ENCODE peak calls at places on chromosomes 13 and 19, in four cellular contexts. K is PC-3, X is AG04450, V is DND-41. H is an unnamed sample.

GRCh38 chr19:29690842-29691241 is 24.2 kb downstream of the C19orf12 start:
- DNase-seq in X (no peak), K (peak; percentile 69), V (peak; percentile 60), H (no peak)

GRCh38 chr19:20611866-20612265 is 46.3 kb upstream of the ZNF737 start:
- DNase-seq in X (no peak), K (no peak), V (peak; percentile 8), H (no peak)

GRCh38 chr13:59483441-59484116 is 680.1 kb downstream of the DIAPH3 start:
- DNase-seq in V (no peak), X (no peak), K (no peak), H (no peak)

GRCh38 chr13:51978836-51979556 is 32.3 kb downstream of the ATP7B start:
- DNase-seq in K (no peak), V (no peak), X (no peak), H (no peak)

GRCh38 chr13:76725211-76725610 is 161.0 kb downstream of the KCTD12 start:
- DNase-seq in X (no peak), K (no peak), V (no peak), H (peak; percentile 38)

GRCh38 chr13:97005631-97006262 is 11.5 kb upstream of the OXGR1 start:
- DNase-seq in K (peak; percentile 9), X (peak; percentile 4), V (no peak), H (no peak)

GRCh38 chr13:39263033-39263432 is 224.8 kb downstream of the NHLRC3 start:
- DNase-seq in K (peak; percentile 65), X (no peak), V (peak; percentile 16), H (no peak)

GRCh38 chr13:103272770-103273169 is 206.6 kb upstream of the SLC10A2 start:
- DNase-seq in V (no peak), K (peak; percentile 67), X (no peak), H (no peak)

GRCh38 chr13:47546265-47546962 is 454.7 kb downstream of the SUCLA2 start:
- DNase-seq in K (no peak), X (no peak), V (no peak), H (no peak)

GRCh38 chr19:32174386-32175113 is 170.9 kb upstream of the ZNF507 start:
- DNase-seq in K (no peak), X (no peak), V (no peak), H (no peak)

GRCh38 chr19:2722541-2723344 is 1.6 kb upstream of the DIRAS1 start:
- DNase-seq in V (no peak), X (no peak), K (peak; percentile 54), H (peak; percentile 33)

GRCh38 chr13:44312898-44313551 is 60.6 kb upstream of the SERP2 start:
- DNase-seq in V (no peak), X (peak; percentile 70), K (peak; percentile 91), H (peak; percentile 65)

GRCh38 chr19:46746281-46746965 is at the start of gene STRN4:
- DNase-seq in V (peak; percentile 70), K (peak; percentile 62), X (no peak), H (no peak)

DNA sequence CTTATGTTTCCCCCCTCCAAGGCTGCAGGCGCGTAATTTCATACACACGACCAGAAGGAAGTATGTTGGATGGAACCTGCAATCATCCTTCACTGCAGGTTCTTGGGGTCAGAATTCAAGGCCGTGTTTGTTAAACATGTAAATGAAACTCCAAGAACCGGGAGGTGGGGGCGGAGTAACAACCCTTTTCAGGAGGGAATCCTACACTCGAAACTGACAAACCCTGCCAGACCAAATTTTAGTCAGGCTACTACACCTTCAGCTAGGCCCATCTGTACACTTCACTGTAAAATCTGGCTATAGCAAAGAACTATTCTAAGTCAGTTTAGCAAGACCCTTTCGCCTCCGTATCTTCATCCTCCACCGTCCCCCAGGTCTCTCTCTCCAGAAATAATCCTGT is 1.2 kb downstream of the ZNF607 start:
- DNase-seq in V (no peak), X (no peak), K (no peak), H (no peak)
- TF ChIP-seq CTCF in V (no peak), X (no peak), K (no peak), H (no peak)

GRCh38 chr13:113761136-113761535 is 2.1 kb downstream of the TMEM255B start:
- DNase-seq in K (no peak), X (no peak), V (no peak), H (no peak)
- H3K27me3 ChIP-seq in K (no peaks in the 10 kb centered on the region), X (peaks cover 24% of the 10 kb centered on the region), V (peaks cover 37% of the 10 kb centered on the region), H (peaks cover 3% of the 10 kb centered on the region)

GRCh38 chr19:49861127-49861526 is 6.2 kb downstream of the PNKP start:
- DNase-seq in K (no peak), X (no peak), V (no peak), H (no peak)

GRCh38 chr19:49861541-49862410 is 5.6 kb downstream of the PNKP start:
- DNase-seq in X (no peak), V (no peak), K (no peak), H (no peak)

GRCh38 chr19:49863935-49864320 is 3.4 kb downstream of the PNKP start:
- DNase-seq in K (no peak), V (no peak), X (no peak), H (no peak)

GRCh38 chr19:49863254-49863934 is 4.0 kb downstream of the PNKP start:
- DNase-seq in X (no peak), V (no peak), K (no peak), H (no peak)

DNA sequence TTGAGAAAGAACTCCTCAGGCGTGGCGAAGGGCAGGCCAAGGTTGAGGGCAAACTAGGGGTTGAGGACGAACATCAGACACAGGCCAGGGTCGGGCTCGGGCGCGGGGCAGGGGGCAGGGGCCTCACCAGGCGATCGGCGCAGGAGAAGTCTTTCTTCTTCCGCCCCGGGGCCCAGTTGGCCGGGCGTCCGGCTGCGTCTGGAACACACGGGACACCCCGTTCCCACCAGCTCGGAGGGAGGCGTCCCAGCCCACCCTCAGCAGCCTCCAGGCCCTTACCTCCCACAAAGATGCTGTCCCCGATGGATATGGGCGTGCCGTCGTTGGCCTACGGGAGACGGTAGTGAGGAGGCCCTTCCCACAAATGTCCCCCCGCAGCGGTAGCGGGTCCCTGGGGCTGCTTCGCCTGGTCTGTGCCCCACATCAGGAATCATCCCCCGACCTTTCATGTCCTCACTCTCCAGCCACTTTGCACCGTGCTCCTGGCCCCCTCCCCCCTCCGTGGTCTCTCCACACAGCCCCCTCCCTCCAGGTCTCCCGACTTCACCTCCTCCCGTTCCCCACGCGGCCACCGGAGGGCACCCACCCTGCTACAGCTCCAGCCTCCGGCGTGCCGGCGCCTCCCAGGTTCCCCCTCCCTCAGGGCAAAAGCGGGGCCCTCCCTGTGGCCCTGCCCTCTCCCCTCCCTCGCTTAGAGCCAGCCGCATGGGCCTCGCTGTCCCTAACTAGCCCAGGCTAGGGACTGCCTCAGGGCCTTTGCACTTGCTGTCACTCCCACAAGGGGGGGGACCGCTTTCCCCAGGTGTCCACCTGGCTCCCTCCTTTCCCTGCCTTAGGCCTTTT is 4.7 kb downstream of the PNKP start:
- DNase-seq in V (peak; percentile 64), X (no peak), K (no peak), H (no peak)
- TF ChIP-seq CTCF in V (peak; percentile 59), X (peak; percentile 36), K (peak; percentile 66), H (peak; percentile 39)

DNA sequence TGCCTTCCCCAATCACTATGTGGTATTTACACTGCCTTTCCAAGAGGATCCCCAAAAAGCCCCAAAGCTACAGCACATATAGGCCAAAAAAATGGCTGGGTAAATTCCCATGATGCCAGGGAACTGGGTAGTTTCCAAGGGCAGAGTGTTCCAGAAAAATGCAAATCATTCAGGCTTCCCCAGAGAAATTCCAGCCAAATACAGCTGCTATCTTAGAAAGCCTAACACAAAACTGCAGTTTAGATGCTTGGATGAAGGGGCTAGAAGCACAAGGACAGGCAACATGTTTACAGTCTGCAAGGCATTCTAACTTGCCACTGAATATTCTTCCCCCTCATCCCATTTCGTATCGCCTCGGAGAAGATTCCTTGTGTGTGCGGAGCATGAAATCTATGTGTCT is 6.2 kb downstream of the FOXO1 start:
- DNase-seq in K (no peak), V (no peak), X (no peak), H (no peak)
- H3K27me3 ChIP-seq in K (no peaks in the 10 kb centered on the region), V (no peaks in the 10 kb centered on the region), X (peaks cover 22% of the 10 kb centered on the region), H (no peaks in the 10 kb centered on the region)

GRCh38 chr19:19475845-19476828 is 39.2 kb downstream of the TSSK6 start:
- DNase-seq in X (no peak), V (no peak), K (peak; percentile 36), H (no peak)
- TF ChIP-seq CTCF in X (peak; percentile 60), V (peak; percentile 18), K (peak; percentile 59), H (peak; percentile 59)

GRCh38 chr19:54473983-54474382 is 887 bp upstream of the CDC42EP5 start:
- DNase-seq in V (no peak), K (no peak), X (no peak), H (no peak)
- H3K27me3 ChIP-seq in V (peaks cover 21% of the 10 kb centered on the region), K (peaks cover 24% of the 10 kb centered on the region), X (no peaks in the 10 kb centered on the region), H (no peaks in the 10 kb centered on the region)

GRCh38 chr13:113216165-113217056 is 7.0 kb downstream of the CUL4A start:
- DNase-seq in X (no peak), K (peak; percentile 73), V (no peak), H (peak; percentile 32)

GRCh38 chr13:113224486-113224885 is 15.1 kb downstream of the CUL4A start:
- DNase-seq in V (no peak), K (no peak), X (no peak), H (no peak)

GRCh38 chr13:113219311-113219940 is 10.0 kb downstream of the CUL4A start:
- DNase-seq in V (no peak), K (no peak), X (no peak), H (no peak)

GRCh38 chr13:113220141-113220598 is 10.8 kb downstream of the CUL4A start:
- DNase-seq in X (no peak), V (no peak), K (no peak), H (no peak)

GRCh38 chr13:113220877-113221276 is 11.5 kb downstream of the CUL4A start:
- DNase-seq in K (no peak), X (no peak), V (no peak), H (no peak)
- TF ChIP-seq CTCF in K (no peak), X (peak; percentile 48), V (peak; percentile 33), H (peak; percentile 33)

GRCh38 chr13:26743971-26744370 is 16.6 kb downstream of the GPR12 start:
- DNase-seq in X (no peak), V (no peak), K (no peak), H (no peak)

GRCh38 chr13:26742691-26743358 is 17.8 kb downstream of the GPR12 start:
- DNase-seq in X (no peak), K (no peak), V (no peak), H (no peak)
- H3K27me3 ChIP-seq in X (peaks cover 27% of the 10 kb centered on the region), K (peaks cover 69% of the 10 kb centered on the region), V (peaks cover 4% of the 10 kb centered on the region), H (peaks cover 12% of the 10 kb centered on the region)

GRCh38 chr13:53074119-53074518 is 45.5 kb downstream of the OLFM4 start:
- DNase-seq in V (no peak), K (no peak), X (no peak), H (no peak)
- TF ChIP-seq CTCF in V (no peak), K (no peak), X (no peak), H (no peak)